ENCODE peak calls at places on chromosome 18, in seven cellular contexts. A, Z, V, H, C, S and B are unnamed samples.

GRCh38 chr18:25669741-25670140 is 317.8 kb upstream of the ZNF521 start:
- DNase-seq in A (no peak), Z (no peak), V (peak; percentile 4), H (no peak), C (no peak), S (no peak), B (no peak)

GRCh38 chr18:41227993-41228392 is 727.0 kb upstream of the PIK3C3 start:
- DNase-seq in A (no peak), Z (no peak), V (no peak), H (no peak), C (no peak), S (no peak), B (no peak)

GRCh38 chr18:36814994-36815393 is 13.8 kb downstream of the TPGS2 start:
- DNase-seq in A (no peak), Z (no peak), V (no peak), H (no peak), C (no peak), S (no peak), B (no peak)

GRCh38 chr18:3184275-3184963 is 35.3 kb downstream of the MYOM1 start:
- DNase-seq in A (no peak), Z (no peak), V (no peak), H (no peak), C (no peak), S (no peak), B (no peak)

GRCh38 chr18:61502472-61502871 is 169.2 kb downstream of the CDH20 start:
- DNase-seq in A (peak; percentile 42), Z (peak; percentile 79), V (peak; percentile 62), H (no peak), C (peak; percentile 44), S (no peak), B (peak; percentile 10)

GRCh38 chr18:23689031-23689615 is at the start of gene LAMA3:
- DNase-seq in A (no peak), Z (no peak), V (no peak), H (no peak), C (peak; percentile 46), S (no peak), B (peak; percentile 80)

GRCh38 chr18:12593861-12594260 is 64.0 kb downstream of the SPIRE1 start:
- DNase-seq in A (no peak), Z (peak; percentile 32), V (no peak), H (no peak), C (no peak), S (no peak), B (no peak)

GRCh38 chr18:59763541-59764136 is 66.4 kb upstream of the CCBE1 start:
- DNase-seq in A (no peak), Z (no peak), V (no peak), H (no peak), C (no peak), S (no peak), B (peak; percentile 70)

GRCh38 chr18:38019292-38019691 is 453.7 kb upstream of the CELF4 start:
- DNase-seq in A (no peak), Z (no peak), V (no peak), H (no peak), C (no peak), S (no peak), B (no peak)

GRCh38 chr18:11246883-11247282 is 97.5 kb upstream of the PIEZO2 start:
- DNase-seq in A (no peak), Z (no peak), V (no peak), H (no peak), C (no peak), S (no peak), B (peak; percentile 69)